ENCODE peak calls at places on chromosomes 16 and 17, in ten cellular contexts. I is fibroblast of lung, A is mammary epithelial cell, T is body of pancreas, K is AG10803, P is Peyer's patch, R is mucosa of descending colon, Z is keratinocyte, O is choroid plexus epithelial cell, X is breast epithelium. Q is an unnamed sample.

GRCh38 chr16:89047331-89048086 is 46.1 kb upstream of the ACSF3 start:
- DNase-seq in I (no peak), A (no peak), T (no peak), K (no peak), P (no peak), R (no peak), Z (no peak), O (no peak), X (no peak), Q (no peak)

GRCh38 chr16:13223666-13224065 is 322.3 kb downstream of the SHISA9 start:
- DNase-seq in I (no peak), A (peak; percentile 5), T (no peak), K (no peak), P (no peak), R (no peak), Z (no peak), O (no peak), X (no peak), Q (no peak)

GRCh38 chr16:12496866-12497265 is 306.8 kb downstream of the CPPED1 start:
- DNase-seq in I (no peak), A (no peak), T (no peak), K (no peak), P (no peak), R (no peak), Z (no peak), O (no peak), X (no peak), Q (no peak)

GRCh38 chr16:5502467-5502869 is 404.9 kb upstream of the EEF2KMT start:
- DNase-seq in I (no peak), A (no peak), T (no peak), K (no peak), P (no peak), R (peak; percentile 34), Z (no peak), O (no peak), X (no peak), Q (no peak)

GRCh38 chr16:15811778-15812750 is 44.8 kb downstream of the MYH11 start:
- DNase-seq in I (peak; percentile 84), A (peak; percentile 86), T (peak; percentile 74), K (peak; percentile 97), P (no peak), R (peak; percentile 55), Z (no peak), O (peak; percentile 87), X (peak; percentile 44), Q (peak; percentile 74)

GRCh38 chr17:76238847-76239537 is 1.3 kb downstream of the RNF157 start:
- DNase-seq in I (no peak), A (no peak), T (no peak), K (no peak), P (no peak), R (no peak), Z (no peak), O (no peak), X (no peak), Q (no peak)

GRCh38 chr17:82201498-82201910 is 11.1 kb downstream of the CCDC57 start:
- DNase-seq in I (no peak), A (no peak), T (no peak), K (no peak), P (no peak), R (no peak), Z (no peak), O (no peak), X (no peak), Q (no peak)

GRCh38 chr17:17987187-17987896 is 14.7 kb downstream of the DRC3 start:
- DNase-seq in I (no peak), A (no peak), T (no peak), K (no peak), P (no peak), R (no peak), Z (no peak), O (no peak), X (no peak), Q (no peak)

GRCh38 chr17:49457564-49458535 is 37.2 kb upstream of the NGFR start:
- DNase-seq in I (no peak), A (peak; percentile 19), T (no peak), K (no peak), P (no peak), R (no peak), Z (no peak), O (no peak), X (no peak), Q (no peak)

GRCh38 chr17:8294361-8294760 is 839 bp downstream of the SLC25A35 start:
- DNase-seq in I (no peak), A (no peak), T (no peak), K (no peak), P (no peak), R (no peak), Z (no peak), O (no peak), X (no peak), Q (no peak)

GRCh38 chr17:40895106-40895730 is 10.2 kb upstream of the KRT20 start:
- DNase-seq in I (no peak), A (no peak), T (no peak), K (peak; percentile 8), P (no peak), R (no peak), Z (no peak), O (peak; percentile 20), X (no peak), Q (no peak)

GRCh38 chr16:50298591-50299507 is 32.5 kb downstream of the ADCY7 start:
- DNase-seq in I (no peak), A (no peak), T (no peak), K (no peak), P (no peak), R (no peak), Z (no peak), O (no peak), X (no peak), Q (no peak)

GRCh38 chr16:52812945-52813556 is 239.6 kb downstream of the CHD9NB start:
- DNase-seq in I (peak; percentile 89), A (peak; percentile 83), T (no peak), K (peak; percentile 28), P (no peak), R (no peak), Z (peak; percentile 45), O (peak; percentile 32), X (no peak), Q (no peak)

DNA sequence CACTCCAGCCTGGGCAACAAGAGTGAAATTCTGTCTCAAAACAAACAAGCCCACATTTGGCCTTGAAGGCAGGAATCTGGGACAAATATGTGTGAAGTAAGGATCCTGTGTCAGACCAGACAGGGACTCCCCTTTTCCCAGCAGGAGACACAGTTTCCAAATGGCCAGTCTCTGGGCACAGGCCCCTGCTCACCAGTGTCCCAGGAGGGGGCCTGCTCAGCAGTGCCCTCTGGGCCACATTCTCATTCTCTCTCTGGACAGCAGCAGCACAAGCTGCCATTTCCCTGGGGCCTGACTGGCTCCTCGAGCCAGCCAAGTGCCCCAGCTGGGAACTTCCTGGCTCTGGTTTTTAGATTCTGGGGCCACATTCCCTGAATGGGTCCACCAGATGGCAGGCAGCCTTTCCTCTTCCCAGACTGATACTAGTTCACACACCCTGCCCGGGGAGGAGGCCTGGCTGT is 11.7 kb upstream of the MNT start:
- DNase-seq in I (peak; percentile 44), A (no peak), T (peak; percentile 90), K (peak; percentile 75), P (no peak), R (no peak), Z (no peak), O (peak; percentile 53), X (no peak), Q (no peak)
- TF ChIP-seq CTCF in I (no peak), A (peak; percentile 15), T (no peak), K (peak; percentile 39), P (no peak), R (no peak), Z (no peak), O (peak; percentile 44), X (no peak), Q (no peak)

DNA sequence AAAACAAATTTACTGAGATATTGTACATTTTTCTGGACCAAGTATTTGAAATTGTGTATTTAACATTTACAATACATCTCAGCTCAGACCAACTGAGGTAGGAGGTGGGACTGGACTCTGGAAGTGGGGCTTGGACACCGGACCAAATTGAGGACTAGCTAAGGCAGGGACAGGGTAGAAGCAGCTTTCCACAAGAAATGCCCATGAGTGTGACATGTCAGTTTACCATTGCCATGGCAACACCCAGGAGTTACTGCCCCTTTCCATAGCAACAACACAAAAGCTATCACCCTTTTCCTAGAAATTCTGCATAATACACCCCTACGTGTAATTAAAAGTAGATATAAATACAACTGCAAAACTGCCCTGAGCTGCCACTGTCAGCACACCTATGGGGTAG is 191.5 kb upstream of the ASIC2 start:
- DNase-seq in I (no peak), A (no peak), T (no peak), K (no peak), P (no peak), R (no peak), Z (no peak), O (no peak), X (no peak), Q (no peak)
- H3K4me3 ChIP-seq in I (no peak overlapping the region), A (no peak overlapping the region), T (no peak overlapping the region), K (no peak overlapping the region), P (no peak overlapping the region), R (no peak overlapping the region), Z (no peak overlapping the region), O (no peak overlapping the region), X (no peak overlapping the region), Q (no peak overlapping the region)

GRCh38 chr17:80263253-80264047 is 2.8 kb downstream of the RNF213 start:
- DNase-seq in I (peak; percentile 94), A (peak; percentile 77), T (peak; percentile 92), K (peak; percentile 87), P (peak; percentile 98), R (peak; percentile 97), Z (no peak), O (peak; percentile 96), X (peak; percentile 86), Q (no peak)
- TF ChIP-seq CTCF in I (peak; percentile 27), A (peak; percentile 9), T (peak; percentile 16), K (no peak), P (no peak), R (no peak), Z (no peak), O (peak; percentile 33), X (no peak), Q (no peak)

GRCh38 chr17:55238197-55238930 is 26.4 kb upstream of the HLF start:
- DNase-seq in I (peak; percentile 93), A (peak; percentile 89), T (peak; percentile 94), K (peak; percentile 84), P (peak; percentile 79), R (peak; percentile 96), Z (peak; percentile 30), O (peak; percentile 94), X (peak; percentile 93), Q (peak; percentile 76)

GRCh38 chr17:55237826-55238196 is 26.9 kb upstream of the HLF start:
- DNase-seq in I (peak; percentile 20), A (no peak), T (no peak), K (no peak), P (no peak), R (no peak), Z (no peak), O (no peak), X (no peak), Q (no peak)

GRCh38 chr17:55238931-55239297 is 25.8 kb upstream of the HLF start:
- DNase-seq in I (no peak), A (no peak), T (peak; percentile 13), K (no peak), P (no peak), R (peak; percentile 31), Z (no peak), O (peak; percentile 19), X (no peak), Q (no peak)

GRCh38 chr17:55242481-55242880 is 22.3 kb upstream of the HLF start:
- DNase-seq in I (no peak), A (no peak), T (no peak), K (no peak), P (no peak), R (no peak), Z (no peak), O (no peak), X (no peak), Q (no peak)

GRCh38 chr17:55241097-55241496 is 23.7 kb upstream of the HLF start:
- DNase-seq in I (no peak), A (no peak), T (no peak), K (no peak), P (no peak), R (no peak), Z (no peak), O (no peak), X (no peak), Q (no peak)
- H3K4me3 ChIP-seq in I (no peak overlapping the region), A (no peak overlapping the region), T (no peak overlapping the region), K (no peak overlapping the region), P (no peak overlapping the region), R (no peak overlapping the region), Z (no peak overlapping the region), O (no peak overlapping the region), X (no peak overlapping the region), Q (no peak overlapping the region)

Q was measured in LNCaP clone FGC.